ENCODE peak calls at places on chromosomes 4 and X, in nine cellular contexts. M is NCI-H460; U is CD4-positive, alpha-beta T cell; F is naive thymus-derived CD4-positive, alpha-beta T cell; S is activated T-helper 1 cell treated with anti-CD3 and anti-CD28 coated beads, Interleukin-12 subunit alpha, Interleukin-12 subunit beta, Interleukin-2, Interleukin-4 antibody, amounts not matched to agents 30 ng/mL and 10 ng/mL and 1 ng/mL, durations not matched to agents 14 hours and 24 hours and 36 hours; J is AG04449; G is activated naive CD8-positive, alpha-beta T cell treated with anti-CD3 and anti-CD28 coated beads, Interleukin-2, amount 50 U/mL, for 24 hours; D is mesendoderm; L is stomach. P is an unnamed sample.

GRCh38 chrX:39613997-39614679 is 483.6 kb downstream of the BCOR start:
- DNase-seq in M (no peak), D (peak), J (no peak), L (no peak), S (peak), G (peak), F (no peak), U (peak), P (peak)

GRCh38 chr4:76784237-76784636 is 113.7 kb downstream of the SOWAHB start:
- DNase-seq in G (no peak), U (no peak), M (no peak), S (no peak), L (no peak), F (no peak), J (no peak), D (peak), P (no peak)

GRCh38 chr4:153988446-153988845 is 199.6 kb upstream of the SFRP2 start:
- DNase-seq in S (no peak), F (no peak), M (no peak), G (no peak), U (no peak), J (no peak), D (no peak), L (no peak), P (no peak)

GRCh38 chr4:125266901-125267601 is 47.7 kb upstream of the FAT4 start:
- DNase-seq in F (no peak), J (peak), G (no peak), D (no peak), S (no peak), U (no peak), M (no peak), L (no peak), P (no peak)

GRCh38 chr4:10731690-10732089 is 47.1 kb upstream of the CLNK start:
- DNase-seq in F (no peak), S (no peak), G (no peak), M (no peak), L (no peak), D (no peak), J (no peak), U (no peak), P (no peak)

GRCh38 chr4:81580346-81581013 is 108.8 kb upstream of the RASGEF1B start:
- DNase-seq in G (no peak), F (no peak), L (no peak), M (no peak), J (no peak), U (no peak), S (no peak), D (no peak), P (no peak)

GRCh38 chr4:139599594-139600374 is 43.8 kb upstream of the SETD7 start:
- DNase-seq in L (no peak), U (no peak), F (no peak), S (no peak), M (peak), G (no peak), D (no peak), J (no peak), P (no peak)

GRCh38 chrX:13165266-13165665 is 120.8 kb upstream of the FAM9C start:
- DNase-seq in D (no peak), U (no peak), J (no peak), G (no peak), S (no peak), L (no peak), M (no peak), F (no peak), P (no peak)

GRCh38 chr4:84920591-84920990 is 45.9 kb downstream of the WDFY3 start:
- DNase-seq in J (no peak), U (no peak), D (no peak), M (peak), S (no peak), L (no peak), F (no peak), G (no peak), P (peak)

GRCh38 chr4:22744478-22745062 is 51.8 kb downstream of the GBA3 start:
- DNase-seq in J (no peak), G (no peak), U (no peak), D (no peak), S (no peak), L (no peak), M (peak), F (no peak), P (no peak)

GRCh38 chrX:129843459-129844306 is at the start of gene ZDHHC9:
- DNase-seq in M (peak), J (peak), S (peak), G (peak), L (peak), F (peak), U (peak), D (peak), P (peak)

GRCh38 chrX:70132877-70133302 is 357 bp upstream of the IGBP1 start:
- DNase-seq in G (no peak), U (no peak), J (no peak), D (no peak), S (no peak), F (no peak), L (no peak), M (peak), P (no peak)

GRCh38 chrX:78321809-78322208 is 5.6 kb downstream of the CYSLTR1 start:
- DNase-seq in L (peak), J (no peak), D (no peak), S (peak), F (no peak), G (peak), U (peak), M (no peak), P (no peak)

GRCh38 chrX:38232287-38232686 is 11.6 kb upstream of the SRPX start:
- DNase-seq in G (no peak), U (no peak), M (no peak), D (no peak), J (no peak), L (no peak), S (no peak), F (no peak), P (peak)

GRCh38 chrX:149648932-149649331 is 17.3 kb upstream of the TMEM185A start:
- DNase-seq in M (no peak), G (no peak), L (no peak), S (no peak), F (no peak), U (no peak), J (no peak), D (no peak), P (no peak)

GRCh38 chr4:23084559-23085248 is 392.0 kb downstream of the GBA3 start:
- DNase-seq in F (no peak), D (no peak), J (no peak), U (no peak), S (no peak), G (no peak), M (no peak), L (no peak), P (no peak)

GRCh38 chr4:112938461-112939058 is 110.9 kb upstream of the ANK2 start:
- DNase-seq in G (no peak), U (no peak), L (no peak), M (peak), J (peak), D (peak), S (no peak), F (no peak), P (peak)

GRCh38 chr4:102586002-102586643 is 85.0 kb downstream of the NFKB1 start:
- DNase-seq in M (no peak), S (no peak), L (no peak), G (no peak), J (no peak), U (no peak), F (no peak), D (no peak), P (no peak)

GRCh38 chrX:133415276-133416105 is at the start of gene GPC4:
- DNase-seq in S (no peak), D (peak), F (no peak), M (peak), L (peak), U (no peak), J (no peak), G (peak), P (peak)

GRCh38 chr4:187883836-187884235 is 111.7 kb upstream of the ZFP42 start:
- DNase-seq in L (no peak), J (no peak), S (no peak), F (no peak), D (no peak), G (no peak), U (no peak), M (no peak), P (no peak)

GRCh38 chrX:153411988-153412574 is 809 bp downstream of the ZFP92 start:
- DNase-seq in J (no peak), G (no peak), S (no peak), L (no peak), M (no peak), F (no peak), D (no peak), U (no peak), P (no peak)

GRCh38 chr4:182604161-182604591 is 313.0 kb downstream of the DCTD start:
- DNase-seq in U (no peak), S (no peak), F (no peak), J (peak), M (no peak), L (no peak), G (no peak), D (no peak), P (no peak)

GRCh38 chrX:3962511-3963350 is 249.3 kb upstream of the PRKX start:
- DNase-seq in F (no peak), L (no peak), J (no peak), G (no peak), D (peak), M (peak), U (no peak), S (no peak), P (peak)

GRCh38 chr4:127120706-127121105 is 512.1 kb upstream of the INTU start:
- DNase-seq in U (no peak), D (no peak), J (no peak), G (no peak), M (no peak), L (no peak), S (no peak), F (no peak), P (no peak)

GRCh38 chr4:123114084-123114914 is 191.9 kb upstream of the NUDT6 start:
- DNase-seq in L (no peak), G (no peak), M (no peak), S (no peak), D (no peak), J (no peak), U (no peak), F (no peak), P (no peak)

GRCh38 chrX:123562342-123563146 is 170.3 kb downstream of the THOC2 start:
- DNase-seq in J (no peak), M (no peak), S (no peak), U (no peak), G (no peak), D (no peak), L (no peak), F (no peak), P (no peak)

GRCh38 chr4:15398732-15399131 is 29.1 kb upstream of the C1QTNF7 start:
- DNase-seq in L (no peak), U (no peak), G (no peak), D (no peak), J (no peak), F (no peak), S (no peak), M (no peak), P (no peak)

GRCh38 chrX:71216446-71216845 is 6.6 kb upstream of the GJB1 start:
- DNase-seq in J (no peak), U (no peak), D (no peak), M (no peak), L (no peak), F (no peak), S (no peak), G (no peak), P (no peak)

GRCh38 chrX:27966492-27966891 is 14.8 kb downstream of the DCAF8L1 start:
- DNase-seq in D (no peak), J (no peak), S (no peak), F (no peak), U (no peak), L (no peak), M (no peak), G (no peak), P (no peak)

GRCh38 chr4:20313237-20314030 is 61.7 kb downstream of the SLIT2 start:
- DNase-seq in G (peak), D (peak), U (no peak), S (no peak), J (no peak), L (no peak), M (no peak), F (no peak), P (no peak)

GRCh38 chr4:77126844-77127614 is 30.0 kb upstream of the CCNG2 start:
- DNase-seq in U (no peak), G (no peak), S (no peak), L (no peak), D (no peak), J (no peak), F (no peak), M (no peak), P (no peak)

GRCh38 chr4:123471655-123472054 is 75.1 kb downstream of the SPRY1 start:
- DNase-seq in U (no peak), M (no peak), L (no peak), F (no peak), D (no peak), G (no peak), J (no peak), S (no peak), P (no peak)

GRCh38 chr4:114601304-114602052 is 2.9 kb downstream of the UGT8 start:
- DNase-seq in L (no peak), S (no peak), J (no peak), G (no peak), F (no peak), D (no peak), M (no peak), U (no peak), P (no peak)

GRCh38 chr4:159290321-159291030 is 187.6 kb downstream of the RAPGEF2 start:
- DNase-seq in M (no peak), U (no peak), L (no peak), S (no peak), F (no peak), J (no peak), G (no peak), D (no peak), P (no peak)

GRCh38 chrX:16892504-16893362 is 22.6 kb upstream of the RBBP7 start:
- DNase-seq in M (peak), L (peak), G (peak), J (no peak), F (no peak), D (peak), U (peak), S (peak), P (peak)

P was measured in H4.